ENCODE peak calls at places on chromosomes 13 and 19, in nine cellular contexts. R is nephron progenitor cell; H is thoracic aorta; A is suprapubic skin; E is CD4-positive, alpha-beta T cell; W is GM12865; P is IMR-90; Q is mucosa of descending colon; F is uterus. V is an unnamed sample.

GRCh38 chr19:21314676-21315075 is 14.5 kb downstream of the ZNF708 start:
- DNase-seq in A (no peak), E (no peak), F (no peak), R (no peak), H (no peak), P (peak), W (no peak), Q (no peak), V (no peak)

GRCh38 chr19:12543855-12544254 is 7.4 kb downstream of the ZNF564 start:
- DNase-seq in H (no peak), W (no peak), Q (no peak), P (no peak), A (no peak), E (no peak), R (no peak), F (no peak), V (no peak)

GRCh38 chr19:47183579-47183978 is 47.4 kb downstream of the BBC3 start:
- DNase-seq in W (no peak), P (no peak), R (no peak), H (no peak), A (no peak), Q (no peak), F (no peak), E (no peak), V (no peak)

GRCh38 chr13:45398862-45399261 is 19.3 kb downstream of the SLC25A30 start:
- DNase-seq in Q (no peak), E (no peak), W (peak), H (no peak), F (no peak), A (no peak), R (no peak), P (no peak), V (peak)

GRCh38 chr19:17526922-17527321 is 15.5 kb downstream of the PGLS start:
- DNase-seq in Q (no peak), W (peak), A (no peak), P (no peak), F (no peak), E (no peak), R (no peak), H (no peak), V (peak)

GRCh38 chr13:90717451-90717936 is 630.0 kb upstream of the MIR17HG start:
- DNase-seq in A (no peak), F (no peak), E (no peak), P (peak), R (no peak), H (no peak), Q (no peak), W (no peak), V (no peak)

GRCh38 chr13:109671919-109672318 is 114.5 kb downstream of the IRS2 start:
- DNase-seq in E (no peak), A (no peak), Q (no peak), W (no peak), F (no peak), H (no peak), P (no peak), R (no peak), V (no peak)

GRCh38 chr13:36090592-36090991 is 40.6 kb downstream of the DCLK1 start:
- DNase-seq in E (no peak), W (no peak), F (no peak), R (no peak), H (no peak), Q (no peak), P (no peak), A (no peak), V (no peak)

GRCh38 chr19:1245468-1245867 is 2.9 kb upstream of the MIDN start:
- DNase-seq in A (no peak), Q (peak), H (no peak), R (no peak), F (no peak), E (no peak), W (no peak), P (no peak), V (no peak)

GRCh38 chr19:28454083-28454482 is 758.9 kb downstream of the UQCRFS1 start:
- DNase-seq in E (no peak), A (no peak), R (no peak), F (no peak), P (no peak), H (no peak), W (no peak), Q (no peak), V (no peak)

GRCh38 chr13:74891610-74892009 is 590.4 kb downstream of the TBC1D4 start:
- DNase-seq in E (no peak), P (peak), F (no peak), A (no peak), H (no peak), Q (no peak), W (no peak), R (no peak), V (no peak)

GRCh38 chr13:21668665-21669599 is 1.9 kb upstream of the FGF9 start:
- DNase-seq in E (no peak), W (peak), H (no peak), P (peak), A (peak), R (peak), Q (peak), F (no peak), V (peak)

GRCh38 chr19:48645652-48646191 is at the start of gene CA11:
- DNase-seq in H (no peak), F (no peak), A (no peak), R (no peak), E (no peak), W (no peak), P (no peak), Q (no peak), V (no peak)

GRCh38 chr19:8441725-8442544 is 2.8 kb upstream of the HNRNPM start:
- DNase-seq in R (no peak), F (no peak), H (no peak), A (peak), E (no peak), W (no peak), Q (no peak), P (no peak), V (no peak)

GRCh38 chr13:89746554-89746953 is 1600.9 kb upstream of the MIR17HG start:
- DNase-seq in Q (no peak), P (no peak), A (no peak), F (no peak), H (no peak), W (no peak), R (no peak), E (no peak), V (no peak)

GRCh38 chr13:40762849-40763248 is 8.1 kb downstream of the MRPS31 start:
- DNase-seq in P (peak), H (no peak), W (no peak), R (no peak), F (no peak), A (no peak), Q (no peak), E (no peak), V (no peak)

GRCh38 chr19:11797491-11797890 is 832 bp upstream of the ZNF491 start:
- DNase-seq in P (peak), W (peak), R (peak), A (peak), Q (peak), F (peak), H (peak), E (peak), V (peak)

GRCh38 chr13:98089826-98090225 is 53.1 kb upstream of the FARP1 start:
- DNase-seq in F (no peak), E (no peak), H (no peak), Q (no peak), A (no peak), R (no peak), W (no peak), P (peak), V (no peak)

GRCh38 chr13:30906411-30906990 is 430 bp downstream of the MEDAG start:
- DNase-seq in R (peak), W (no peak), P (no peak), A (no peak), Q (no peak), E (no peak), F (peak), H (no peak), V (peak)

GRCh38 chr19:42401365-42402303 is 11.5 kb upstream of the CNFN start:
- DNase-seq in E (peak), P (peak), F (peak), H (no peak), A (peak), W (peak), R (peak), Q (peak), V (peak)
- TF ChIP-seq CTCF in E (peak), P (peak), F (peak), H (peak), A (peak), W (peak), R (peak), Q (no peak), V (peak)

GRCh38 chr19:51338563-51339312 is 3.2 kb downstream of the VSIG10L start:
- DNase-seq in P (peak), H (peak), W (peak), F (peak), Q (peak), R (peak), A (peak), E (peak), V (peak)

GRCh38 chr19:51339313-51339686 is 2.6 kb downstream of the VSIG10L start:
- DNase-seq in P (no peak), E (no peak), R (no peak), H (no peak), A (no peak), Q (no peak), W (no peak), F (no peak), V (no peak)

GRCh38 chr19:51341066-51341465 is 873 bp downstream of the VSIG10L start:
- DNase-seq in R (no peak), A (no peak), E (no peak), Q (no peak), W (no peak), F (no peak), H (no peak), P (no peak), V (no peak)

GRCh38 chr19:51337861-51338562 is 3.9 kb downstream of the VSIG10L start:
- DNase-seq in P (no peak), A (no peak), R (no peak), W (no peak), Q (no peak), E (no peak), H (no peak), F (no peak), V (no peak)

DNA sequence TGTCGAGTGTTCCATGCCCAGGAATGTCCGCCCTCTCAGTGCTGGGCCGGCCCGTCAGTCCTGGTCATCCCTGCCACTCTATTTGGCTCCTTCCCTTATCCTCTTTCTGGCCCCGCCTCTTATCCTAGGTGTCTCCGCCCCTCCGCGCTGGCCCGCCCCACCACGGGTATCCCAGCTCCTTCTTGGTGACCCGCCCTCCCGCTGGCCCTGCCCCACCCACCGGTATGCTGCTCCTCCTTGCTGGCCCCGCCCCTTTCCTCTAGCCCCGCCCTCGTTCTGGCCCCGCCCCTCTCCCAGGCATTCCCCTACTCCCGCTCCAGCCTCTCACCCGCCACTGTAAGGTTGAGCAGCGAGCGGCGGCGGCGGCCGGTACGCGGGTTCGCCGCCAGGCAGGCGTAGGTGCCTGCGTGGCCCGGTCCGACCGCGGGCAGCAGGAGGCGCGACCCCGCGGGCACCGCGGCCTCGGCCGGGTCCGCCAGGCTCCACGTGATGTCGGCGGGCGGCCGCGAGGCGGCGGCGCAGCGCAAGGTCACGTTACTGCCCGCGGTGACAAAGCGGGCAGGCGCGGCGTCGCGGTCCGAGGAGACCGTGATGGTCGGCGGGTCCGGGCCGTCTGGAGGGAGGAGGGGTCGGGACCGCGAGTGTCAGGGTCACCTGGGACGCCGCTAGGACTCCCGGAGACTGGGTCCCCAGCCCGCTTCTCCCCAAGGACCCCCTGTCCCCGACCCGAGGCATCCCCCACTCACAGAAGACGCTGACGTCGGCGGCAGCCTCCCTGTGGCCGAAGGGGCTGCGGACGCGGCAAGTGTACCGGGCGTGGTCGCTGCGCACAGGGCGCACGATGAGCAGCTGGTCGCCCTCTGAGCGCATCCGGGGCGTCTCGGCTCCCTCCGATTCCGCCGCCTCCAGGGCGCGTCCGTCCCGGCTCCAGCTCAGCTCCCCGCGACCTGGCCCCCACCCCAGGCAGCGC is 2.0 kb downstream of the VSIG10L start:
- DNase-seq in H (peak), A (peak), R (peak), Q (peak), E (peak), P (peak), W (peak), F (peak), V (peak)
- TF ChIP-seq CTCF in H (peak), A (peak), R (no peak), Q (no peak), E (no peak), P (peak), W (peak), F (peak), V (peak)

GRCh38 chr19:4347521-4347920 is 4.2 kb downstream of the MPND start:
- DNase-seq in H (no peak), F (no peak), P (no peak), W (no peak), A (no peak), E (no peak), Q (no peak), R (no peak), V (no peak)

GRCh38 chr19:4343845-4344713 is 717 bp downstream of the MPND start:
- DNase-seq in E (no peak), R (no peak), F (no peak), W (no peak), P (no peak), A (peak), Q (peak), H (no peak), V (peak)

GRCh38 chr19:4345656-4346383 is 2.5 kb downstream of the MPND start:
- DNase-seq in A (no peak), R (no peak), H (no peak), F (no peak), W (no peak), Q (no peak), P (no peak), E (no peak), V (no peak)

GRCh38 chr19:4342421-4343055 is 824 bp upstream of the MPND start:
- DNase-seq in P (peak), R (peak), H (peak), A (peak), F (peak), W (peak), E (peak), Q (peak), V (peak)

DNA sequence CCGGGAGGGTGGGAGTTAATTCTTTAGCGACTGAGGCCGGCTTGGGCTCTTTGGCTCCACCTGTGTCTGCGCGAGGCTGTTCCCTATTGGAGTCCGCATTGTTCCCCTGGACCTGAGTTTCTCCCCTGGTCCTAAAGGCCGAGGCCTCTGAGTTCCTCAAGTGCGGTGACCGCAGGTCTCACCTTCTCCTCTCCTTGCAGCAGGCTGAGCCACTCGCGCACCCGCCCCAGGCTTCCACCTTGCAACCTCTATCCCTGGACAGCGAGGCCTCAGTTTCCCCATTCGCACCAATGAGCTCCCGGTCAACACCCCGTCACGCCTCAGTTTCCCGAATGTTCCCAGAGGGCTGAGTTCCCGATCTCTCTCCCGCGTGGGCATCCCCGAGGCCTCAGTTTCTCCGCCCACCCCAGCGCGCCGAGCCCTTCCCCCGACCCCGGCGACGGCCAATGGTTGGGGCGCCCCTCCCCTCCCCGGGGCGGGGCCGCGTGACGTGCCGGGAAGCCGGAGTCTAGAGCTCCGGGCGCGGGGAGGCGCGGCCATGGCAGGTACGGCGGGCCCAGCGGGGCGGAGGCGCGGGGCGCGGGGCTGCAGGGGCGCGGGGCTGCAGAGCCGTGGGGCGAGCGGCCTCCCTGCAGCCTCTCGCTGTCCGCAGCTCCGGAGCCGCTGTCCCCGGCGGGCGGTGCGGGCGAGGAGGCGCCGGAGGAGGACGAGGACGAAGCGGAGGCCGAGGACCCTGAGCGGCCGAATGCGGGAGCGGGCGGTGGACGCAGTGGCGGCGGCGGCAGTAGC is at the start of gene MPND:
- DNase-seq in E (peak), A (peak), W (peak), P (peak), R (peak), Q (peak), F (peak), H (peak), V (peak)
- TF ChIP-seq CTCF in E (peak), A (peak), W (peak), P (peak), R (peak), Q (no peak), F (peak), H (no peak), V (peak)

GRCh38 chr13:44221657-44222056 is 152.0 kb upstream of the SERP2 start:
- DNase-seq in W (no peak), R (no peak), P (no peak), H (no peak), Q (no peak), F (no peak), A (no peak), E (no peak), V (no peak)
- TF ChIP-seq CTCF in W (no peak), R (no peak), P (no peak), H (no peak), Q (no peak), F (no peak), A (no peak), E (no peak), V (no peak)

DNA sequence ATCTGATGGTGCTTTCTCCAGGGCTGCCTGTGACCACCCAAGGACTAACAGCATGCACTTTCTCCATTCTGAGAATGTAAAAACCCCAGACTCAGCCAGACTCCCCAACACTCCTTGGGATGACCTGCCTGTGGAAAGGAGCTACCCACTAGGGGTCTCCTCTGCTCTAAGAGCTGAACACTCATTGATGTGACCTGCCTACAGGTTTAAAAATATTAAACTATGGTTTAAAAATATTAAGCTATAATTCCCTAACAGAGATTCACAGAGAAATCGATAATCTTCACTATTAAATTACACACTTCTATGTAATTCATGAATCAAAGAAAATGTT is 696.2 kb upstream of the SLITRK5 start:
- DNase-seq in W (no peak), F (no peak), E (no peak), Q (no peak), H (no peak), A (no peak), P (no peak), R (no peak), V (no peak)
- TF ChIP-seq CTCF in W (no peak), F (no peak), E (no peak), Q (no peak), H (no peak), A (no peak), P (peak), R (no peak), V (no peak)

GRCh38 chr19:18915639-18916038 is 3.5 kb downstream of the COPE start:
- DNase-seq in H (no peak), W (peak), A (no peak), Q (peak), P (peak), E (no peak), R (peak), F (no peak), V (peak)
- TF ChIP-seq CTCF in H (no peak), W (peak), A (no peak), Q (no peak), P (peak), E (no peak), R (peak), F (no peak), V (peak)

DNA sequence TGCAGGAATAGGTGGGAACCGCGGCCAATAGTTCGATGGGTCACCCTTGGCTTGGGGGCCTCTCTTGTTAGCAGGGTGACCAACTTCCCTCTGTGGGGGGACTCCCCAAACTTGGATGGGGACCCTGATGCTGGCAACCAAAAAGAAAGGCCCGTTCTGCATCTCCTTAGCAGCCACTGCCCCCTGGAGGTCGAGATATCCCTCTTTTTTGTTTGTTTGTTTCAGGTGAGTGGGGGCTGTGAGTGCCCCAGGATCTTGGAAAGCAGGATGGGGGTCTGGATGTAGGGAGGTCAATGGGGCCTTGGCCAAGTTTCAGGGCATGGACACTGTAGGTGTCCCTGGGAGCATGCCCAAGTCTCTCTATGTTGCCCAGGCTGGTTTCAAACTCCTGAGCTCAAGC is 7.7 kb upstream of the CRTC1 start:
- DNase-seq in A (no peak), H (no peak), F (no peak), W (peak), Q (no peak), R (no peak), E (no peak), P (no peak), V (peak)
- TF ChIP-seq CTCF in A (no peak), H (no peak), F (peak), W (peak), Q (no peak), R (peak), E (peak), P (peak), V (peak)

V was measured in activated CD8-positive, alpha-beta T cell treated with anti-CD3 and anti-CD28 coated beads for 36 hours.